ENCODE peak calls at places on chromosomes 6 and 20, in nine cellular contexts. One of them, this sample, is unnamed.

GRCh38 chr6:91278416-91278815 is 691.5 kb upstream of the MAP3K7 start:
- DNase-seq in retina: no peak
- DNase-seq in dorsolateral prefrontal cortex: no peak
- DNase-seq in dermis blood vessel endothelial cell: no peak
- DNase-seq in mucosa of gallbladder: no peak
- DNase-seq in LNCaP clone FGC: no peak
- DNase-seq in NCI-H524: no peak
- DNase-seq in RCC 7860: peak
- DNase-seq in stimulated activated CD8-positive, alpha-beta memory T cell treated with anti-CD3 and anti-CD28 coated beads, Interleukin-4, amount 100 ng/mL, for 24 hours: no peak
- DNase-seq in this sample: no peak

GRCh38 chr6:33429745-33430042 is 9.8 kb downstream of the SYNGAP1 start:
- DNase-seq in retina: no peak
- DNase-seq in dorsolateral prefrontal cortex: no peak
- DNase-seq in dermis blood vessel endothelial cell: peak
- DNase-seq in mucosa of gallbladder: no peak
- DNase-seq in LNCaP clone FGC: no peak
- DNase-seq in NCI-H524: no peak
- DNase-seq in RCC 7860: no peak
- DNase-seq in stimulated activated CD8-positive, alpha-beta memory T cell treated with anti-CD3 and anti-CD28 coated beads, Interleukin-4, amount 100 ng/mL, for 24 hours: no peak
- DNase-seq in this sample: no peak

GRCh38 chr6:166419268-166419667 is 36.5 kb upstream of the MPC1 start:
- DNase-seq in retina: no peak
- DNase-seq in dorsolateral prefrontal cortex: no peak
- DNase-seq in dermis blood vessel endothelial cell: no peak
- DNase-seq in mucosa of gallbladder: no peak
- DNase-seq in LNCaP clone FGC: no peak
- DNase-seq in NCI-H524: no peak
- DNase-seq in RCC 7860: no peak
- DNase-seq in stimulated activated CD8-positive, alpha-beta memory T cell treated with anti-CD3 and anti-CD28 coated beads, Interleukin-4, amount 100 ng/mL, for 24 hours: peak
- DNase-seq in this sample: no peak

GRCh38 chr6:92977018-92977417 is 442.3 kb downstream of the EPHA7 start:
- DNase-seq in retina: no peak
- DNase-seq in dorsolateral prefrontal cortex: no peak
- DNase-seq in dermis blood vessel endothelial cell: no peak
- DNase-seq in mucosa of gallbladder: no peak
- DNase-seq in LNCaP clone FGC: peak
- DNase-seq in NCI-H524: no peak
- DNase-seq in RCC 7860: no peak
- DNase-seq in stimulated activated CD8-positive, alpha-beta memory T cell treated with anti-CD3 and anti-CD28 coated beads, Interleukin-4, amount 100 ng/mL, for 24 hours: no peak
- DNase-seq in this sample: no peak

GRCh38 chr20:38342196-38342595 is 4.1 kb upstream of the LBP start:
- DNase-seq in retina: no peak
- DNase-seq in dorsolateral prefrontal cortex: no peak
- DNase-seq in dermis blood vessel endothelial cell: no peak
- DNase-seq in mucosa of gallbladder: no peak
- DNase-seq in LNCaP clone FGC: no peak
- DNase-seq in NCI-H524: no peak
- DNase-seq in RCC 7860: no peak
- DNase-seq in stimulated activated CD8-positive, alpha-beta memory T cell treated with anti-CD3 and anti-CD28 coated beads, Interleukin-4, amount 100 ng/mL, for 24 hours: no peak
- DNase-seq in this sample: no peak

GRCh38 chr6:11315743-11316437 is 83.4 kb upstream of the NEDD9 start:
- DNase-seq in retina: no peak
- DNase-seq in dorsolateral prefrontal cortex: no peak
- DNase-seq in dermis blood vessel endothelial cell: peak
- DNase-seq in mucosa of gallbladder: peak
- DNase-seq in LNCaP clone FGC: no peak
- DNase-seq in NCI-H524: no peak
- DNase-seq in RCC 7860: peak
- DNase-seq in stimulated activated CD8-positive, alpha-beta memory T cell treated with anti-CD3 and anti-CD28 coated beads, Interleukin-4, amount 100 ng/mL, for 24 hours: no peak
- DNase-seq in this sample: no peak

GRCh38 chr20:1863296-1863695 is 31.9 kb upstream of the SIRPA start:
- DNase-seq in retina: no peak
- DNase-seq in dorsolateral prefrontal cortex: no peak
- DNase-seq in dermis blood vessel endothelial cell: no peak
- DNase-seq in mucosa of gallbladder: no peak
- DNase-seq in LNCaP clone FGC: no peak
- DNase-seq in NCI-H524: no peak
- DNase-seq in RCC 7860: peak
- DNase-seq in stimulated activated CD8-positive, alpha-beta memory T cell treated with anti-CD3 and anti-CD28 coated beads, Interleukin-4, amount 100 ng/mL, for 24 hours: no peak
- DNase-seq in this sample: no peak

GRCh38 chr20:59561614-59562277 is 42.6 kb upstream of the PHACTR3 start:
- DNase-seq in retina: no peak
- DNase-seq in dorsolateral prefrontal cortex: no peak
- DNase-seq in dermis blood vessel endothelial cell: no peak
- DNase-seq in mucosa of gallbladder: no peak
- DNase-seq in LNCaP clone FGC: no peak
- DNase-seq in NCI-H524: no peak
- DNase-seq in RCC 7860: no peak
- DNase-seq in stimulated activated CD8-positive, alpha-beta memory T cell treated with anti-CD3 and anti-CD28 coated beads, Interleukin-4, amount 100 ng/mL, for 24 hours: no peak
- DNase-seq in this sample: no peak

GRCh38 chr20:8018928-8019177 is 708 bp downstream of the TMX4 start:
- DNase-seq in retina: no peak
- DNase-seq in dorsolateral prefrontal cortex: no peak
- DNase-seq in dermis blood vessel endothelial cell: no peak
- DNase-seq in mucosa of gallbladder: no peak
- DNase-seq in LNCaP clone FGC: no peak
- DNase-seq in NCI-H524: no peak
- DNase-seq in RCC 7860: peak
- DNase-seq in stimulated activated CD8-positive, alpha-beta memory T cell treated with anti-CD3 and anti-CD28 coated beads, Interleukin-4, amount 100 ng/mL, for 24 hours: no peak
- DNase-seq in this sample: no peak

GRCh38 chr6:13357551-13358075 is 29.3 kb upstream of the TBC1D7 start:
- DNase-seq in retina: peak
- DNase-seq in dorsolateral prefrontal cortex: peak
- DNase-seq in dermis blood vessel endothelial cell: peak
- DNase-seq in mucosa of gallbladder: no peak
- DNase-seq in LNCaP clone FGC: no peak
- DNase-seq in NCI-H524: no peak
- DNase-seq in RCC 7860: peak
- DNase-seq in stimulated activated CD8-positive, alpha-beta memory T cell treated with anti-CD3 and anti-CD28 coated beads, Interleukin-4, amount 100 ng/mL, for 24 hours: no peak
- DNase-seq in this sample: no peak

GRCh38 chr6:34536959-34537848 is 18.9 kb downstream of the SPDEF start:
- DNase-seq in retina: no peak
- DNase-seq in dorsolateral prefrontal cortex: no peak
- DNase-seq in dermis blood vessel endothelial cell: no peak
- DNase-seq in mucosa of gallbladder: no peak
- DNase-seq in LNCaP clone FGC: no peak
- DNase-seq in NCI-H524: no peak
- DNase-seq in RCC 7860: no peak
- DNase-seq in stimulated activated CD8-positive, alpha-beta memory T cell treated with anti-CD3 and anti-CD28 coated beads, Interleukin-4, amount 100 ng/mL, for 24 hours: no peak
- DNase-seq in this sample: no peak

GRCh38 chr6:142944126-142945066 is 580 bp downstream of the HIVEP2 start:
- DNase-seq in retina: peak
- DNase-seq in dorsolateral prefrontal cortex: peak
- DNase-seq in dermis blood vessel endothelial cell: peak
- DNase-seq in mucosa of gallbladder: peak
- DNase-seq in LNCaP clone FGC: no peak
- DNase-seq in NCI-H524: peak
- DNase-seq in RCC 7860: peak
- DNase-seq in stimulated activated CD8-positive, alpha-beta memory T cell treated with anti-CD3 and anti-CD28 coated beads, Interleukin-4, amount 100 ng/mL, for 24 hours: peak
- DNase-seq in this sample: peak

GRCh38 chr20:44942264-44942973 is 17.8 kb downstream of the TOMM34 start:
- DNase-seq in retina: no peak
- DNase-seq in dorsolateral prefrontal cortex: no peak
- DNase-seq in dermis blood vessel endothelial cell: no peak
- DNase-seq in mucosa of gallbladder: no peak
- DNase-seq in LNCaP clone FGC: no peak
- DNase-seq in NCI-H524: no peak
- DNase-seq in RCC 7860: no peak
- DNase-seq in stimulated activated CD8-positive, alpha-beta memory T cell treated with anti-CD3 and anti-CD28 coated beads, Interleukin-4, amount 100 ng/mL, for 24 hours: no peak
- DNase-seq in this sample: no peak

GRCh38 chr6:118748311-118749062 is 97.1 kb upstream of the CEP85L start:
- DNase-seq in retina: peak
- DNase-seq in dorsolateral prefrontal cortex: peak
- DNase-seq in dermis blood vessel endothelial cell: peak
- DNase-seq in mucosa of gallbladder: no peak
- DNase-seq in LNCaP clone FGC: no peak
- DNase-seq in NCI-H524: peak
- DNase-seq in RCC 7860: no peak
- DNase-seq in stimulated activated CD8-positive, alpha-beta memory T cell treated with anti-CD3 and anti-CD28 coated beads, Interleukin-4, amount 100 ng/mL, for 24 hours: no peak
- DNase-seq in this sample: peak

GRCh38 chr20:24488064-24488799 is 18.8 kb downstream of the SYNDIG1 start:
- DNase-seq in retina: no peak
- DNase-seq in dorsolateral prefrontal cortex: no peak
- DNase-seq in dermis blood vessel endothelial cell: no peak
- DNase-seq in mucosa of gallbladder: no peak
- DNase-seq in LNCaP clone FGC: no peak
- DNase-seq in NCI-H524: no peak
- DNase-seq in RCC 7860: no peak
- DNase-seq in stimulated activated CD8-positive, alpha-beta memory T cell treated with anti-CD3 and anti-CD28 coated beads, Interleukin-4, amount 100 ng/mL, for 24 hours: no peak
- DNase-seq in this sample: no peak

GRCh38 chr6:65448806-65449397 is 258.1 kb downstream of the EYS start:
- DNase-seq in retina: no peak
- DNase-seq in dorsolateral prefrontal cortex: no peak
- DNase-seq in dermis blood vessel endothelial cell: peak
- DNase-seq in mucosa of gallbladder: no peak
- DNase-seq in LNCaP clone FGC: no peak
- DNase-seq in NCI-H524: no peak
- DNase-seq in RCC 7860: no peak
- DNase-seq in stimulated activated CD8-positive, alpha-beta memory T cell treated with anti-CD3 and anti-CD28 coated beads, Interleukin-4, amount 100 ng/mL, for 24 hours: no peak
- DNase-seq in this sample: no peak

GRCh38 chr6:130115036-130115435 is 96.7 kb downstream of the L3MBTL3 start:
- DNase-seq in retina: no peak
- DNase-seq in dorsolateral prefrontal cortex: no peak
- DNase-seq in dermis blood vessel endothelial cell: no peak
- DNase-seq in mucosa of gallbladder: no peak
- DNase-seq in LNCaP clone FGC: no peak
- DNase-seq in NCI-H524: no peak
- DNase-seq in RCC 7860: no peak
- DNase-seq in stimulated activated CD8-positive, alpha-beta memory T cell treated with anti-CD3 and anti-CD28 coated beads, Interleukin-4, amount 100 ng/mL, for 24 hours: no peak
- DNase-seq in this sample: no peak

GRCh38 chr6:73451166-73452106 is 661 bp downstream of the CGAS start:
- DNase-seq in retina: peak
- DNase-seq in dorsolateral prefrontal cortex: no peak
- DNase-seq in dermis blood vessel endothelial cell: peak
- DNase-seq in mucosa of gallbladder: peak
- DNase-seq in LNCaP clone FGC: no peak
- DNase-seq in NCI-H524: peak
- DNase-seq in RCC 7860: peak
- DNase-seq in stimulated activated CD8-positive, alpha-beta memory T cell treated with anti-CD3 and anti-CD28 coated beads, Interleukin-4, amount 100 ng/mL, for 24 hours: peak
- DNase-seq in this sample: peak

GRCh38 chr6:40809627-40810026 is 222.5 kb upstream of the LRFN2 start:
- DNase-seq in retina: no peak
- DNase-seq in dorsolateral prefrontal cortex: no peak
- DNase-seq in dermis blood vessel endothelial cell: no peak
- DNase-seq in mucosa of gallbladder: no peak
- DNase-seq in LNCaP clone FGC: no peak
- DNase-seq in NCI-H524: no peak
- DNase-seq in RCC 7860: no peak
- DNase-seq in stimulated activated CD8-positive, alpha-beta memory T cell treated with anti-CD3 and anti-CD28 coated beads, Interleukin-4, amount 100 ng/mL, for 24 hours: no peak
- DNase-seq in this sample: no peak

GRCh38 chr6:13814938-13815575 is 700 bp upstream of the MCUR1 start:
- DNase-seq in retina: no peak
- DNase-seq in dorsolateral prefrontal cortex: no peak
- DNase-seq in dermis blood vessel endothelial cell: peak
- DNase-seq in mucosa of gallbladder: no peak
- DNase-seq in LNCaP clone FGC: no peak
- DNase-seq in NCI-H524: no peak
- DNase-seq in RCC 7860: no peak
- DNase-seq in stimulated activated CD8-positive, alpha-beta memory T cell treated with anti-CD3 and anti-CD28 coated beads, Interleukin-4, amount 100 ng/mL, for 24 hours: no peak
- DNase-seq in this sample: no peak

GRCh38 chr6:4004249-4004648 is 74.7 kb downstream of the FAM217A start:
- DNase-seq in retina: no peak
- DNase-seq in dorsolateral prefrontal cortex: no peak
- DNase-seq in dermis blood vessel endothelial cell: no peak
- DNase-seq in mucosa of gallbladder: no peak
- DNase-seq in LNCaP clone FGC: no peak
- DNase-seq in NCI-H524: no peak
- DNase-seq in RCC 7860: no peak
- DNase-seq in stimulated activated CD8-positive, alpha-beta memory T cell treated with anti-CD3 and anti-CD28 coated beads, Interleukin-4, amount 100 ng/mL, for 24 hours: no peak
- DNase-seq in this sample: no peak

GRCh38 chr6:111462770-111463391 is 20.1 kb downstream of the REV3L start:
- DNase-seq in retina: no peak
- DNase-seq in dorsolateral prefrontal cortex: no peak
- DNase-seq in dermis blood vessel endothelial cell: peak
- DNase-seq in mucosa of gallbladder: no peak
- DNase-seq in LNCaP clone FGC: no peak
- DNase-seq in NCI-H524: no peak
- DNase-seq in RCC 7860: no peak
- DNase-seq in stimulated activated CD8-positive, alpha-beta memory T cell treated with anti-CD3 and anti-CD28 coated beads, Interleukin-4, amount 100 ng/mL, for 24 hours: no peak
- DNase-seq in this sample: no peak

GRCh38 chr6:96015791-96016776 is at the start of gene FUT9:
- DNase-seq in retina: peak
- DNase-seq in dorsolateral prefrontal cortex: peak
- DNase-seq in dermis blood vessel endothelial cell: no peak
- DNase-seq in mucosa of gallbladder: no peak
- DNase-seq in LNCaP clone FGC: no peak
- DNase-seq in NCI-H524: peak
- DNase-seq in RCC 7860: no peak
- DNase-seq in stimulated activated CD8-positive, alpha-beta memory T cell treated with anti-CD3 and anti-CD28 coated beads, Interleukin-4, amount 100 ng/mL, for 24 hours: no peak
- DNase-seq in this sample: peak

GRCh38 chr6:99588618-99589289 is 17.9 kb upstream of the PRDM13 start:
- DNase-seq in retina: peak
- DNase-seq in dorsolateral prefrontal cortex: peak
- DNase-seq in dermis blood vessel endothelial cell: peak
- DNase-seq in mucosa of gallbladder: peak
- DNase-seq in LNCaP clone FGC: peak
- DNase-seq in NCI-H524: peak
- DNase-seq in RCC 7860: no peak
- DNase-seq in stimulated activated CD8-positive, alpha-beta memory T cell treated with anti-CD3 and anti-CD28 coated beads, Interleukin-4, amount 100 ng/mL, for 24 hours: peak
- DNase-seq in this sample: peak

GRCh38 chr6:168390746-168391400 is 50.1 kb upstream of the SMOC2 start:
- DNase-seq in retina: peak
- DNase-seq in dorsolateral prefrontal cortex: no peak
- DNase-seq in dermis blood vessel endothelial cell: no peak
- DNase-seq in mucosa of gallbladder: no peak
- DNase-seq in LNCaP clone FGC: no peak
- DNase-seq in NCI-H524: no peak
- DNase-seq in RCC 7860: no peak
- DNase-seq in stimulated activated CD8-positive, alpha-beta memory T cell treated with anti-CD3 and anti-CD28 coated beads, Interleukin-4, amount 100 ng/mL, for 24 hours: no peak
- DNase-seq in this sample: no peak

GRCh38 chr20:62814060-62814708 is 2.7 kb upstream of the COL9A3 start:
- DNase-seq in retina: no peak
- DNase-seq in dorsolateral prefrontal cortex: no peak
- DNase-seq in dermis blood vessel endothelial cell: no peak
- DNase-seq in mucosa of gallbladder: no peak
- DNase-seq in LNCaP clone FGC: no peak
- DNase-seq in NCI-H524: no peak
- DNase-seq in RCC 7860: no peak
- DNase-seq in stimulated activated CD8-positive, alpha-beta memory T cell treated with anti-CD3 and anti-CD28 coated beads, Interleukin-4, amount 100 ng/mL, for 24 hours: no peak
- DNase-seq in this sample: no peak

GRCh38 chr6:143337201-143337949 is 113.1 kb downstream of the ADAT2 start:
- DNase-seq in retina: peak
- DNase-seq in dorsolateral prefrontal cortex: peak
- DNase-seq in dermis blood vessel endothelial cell: peak
- DNase-seq in mucosa of gallbladder: peak
- DNase-seq in LNCaP clone FGC: no peak
- DNase-seq in NCI-H524: peak
- DNase-seq in RCC 7860: no peak
- DNase-seq in stimulated activated CD8-positive, alpha-beta memory T cell treated with anti-CD3 and anti-CD28 coated beads, Interleukin-4, amount 100 ng/mL, for 24 hours: peak
- DNase-seq in this sample: peak

GRCh38 chr6:156873654-156874380 is 96.6 kb downstream of the ARID1B start:
- DNase-seq in retina: no peak
- DNase-seq in dorsolateral prefrontal cortex: no peak
- DNase-seq in dermis blood vessel endothelial cell: no peak
- DNase-seq in mucosa of gallbladder: no peak
- DNase-seq in LNCaP clone FGC: no peak
- DNase-seq in NCI-H524: no peak
- DNase-seq in RCC 7860: no peak
- DNase-seq in stimulated activated CD8-positive, alpha-beta memory T cell treated with anti-CD3 and anti-CD28 coated beads, Interleukin-4, amount 100 ng/mL, for 24 hours: no peak
- DNase-seq in this sample: no peak

GRCh38 chr20:57525328-57526053 is 551 bp upstream of the CTCFL start:
- DNase-seq in retina: no peak
- DNase-seq in dorsolateral prefrontal cortex: no peak
- DNase-seq in dermis blood vessel endothelial cell: no peak
- DNase-seq in mucosa of gallbladder: no peak
- DNase-seq in LNCaP clone FGC: no peak
- DNase-seq in NCI-H524: no peak
- DNase-seq in RCC 7860: no peak
- DNase-seq in stimulated activated CD8-positive, alpha-beta memory T cell treated with anti-CD3 and anti-CD28 coated beads, Interleukin-4, amount 100 ng/mL, for 24 hours: no peak
- DNase-seq in this sample: no peak

GRCh38 chr6:10146723-10147451 is 268.0 kb downstream of the TFAP2A start:
- DNase-seq in retina: peak
- DNase-seq in dorsolateral prefrontal cortex: peak
- DNase-seq in dermis blood vessel endothelial cell: no peak
- DNase-seq in mucosa of gallbladder: no peak
- DNase-seq in LNCaP clone FGC: no peak
- DNase-seq in NCI-H524: no peak
- DNase-seq in RCC 7860: no peak
- DNase-seq in stimulated activated CD8-positive, alpha-beta memory T cell treated with anti-CD3 and anti-CD28 coated beads, Interleukin-4, amount 100 ng/mL, for 24 hours: no peak
- DNase-seq in this sample: peak

GRCh38 chr6:52603000-52603795 is 26.3 kb upstream of the TRAM2 start:
- DNase-seq in retina: no peak
- DNase-seq in dorsolateral prefrontal cortex: no peak
- DNase-seq in dermis blood vessel endothelial cell: peak
- DNase-seq in mucosa of gallbladder: no peak
- DNase-seq in LNCaP clone FGC: no peak
- DNase-seq in NCI-H524: no peak
- DNase-seq in RCC 7860: peak
- DNase-seq in stimulated activated CD8-positive, alpha-beta memory T cell treated with anti-CD3 and anti-CD28 coated beads, Interleukin-4, amount 100 ng/mL, for 24 hours: no peak
- DNase-seq in this sample: no peak

This sample was measured in glutamatergic neuron.